ENCODE peak calls at places on chromosome 2, in eight cellular contexts. F is lower lobe of right lung; N is astrocyte; A is Right ventricle myocardium superior; T is T-helper 17 cell; D is iPS DF 19.7; H is stimulated activated CD8-positive, alpha-beta memory T cell treated with anti-CD3 and anti-CD28 coated beads, Interleukin-2, amount 100 ng/mL, for 48 hours; R is HT-29. C is an unnamed sample.

GRCh38 chr2:100988630-100989417 is 13.3 kb upstream of the RPL31 start:
- DNase-seq in R (no peak), D (no peak), N (peak), H (no peak), F (no peak), A (no peak), T (no peak), C (no peak)

GRCh38 chr2:196262606-196263005 is 91.2 kb upstream of the STK17B start:
- DNase-seq in R (no peak), T (no peak), N (no peak), F (no peak), D (no peak), A (no peak), H (no peak), C (no peak)

GRCh38 chr2:54310314-54310713 is 54.3 kb upstream of the TSPYL6 start:
- DNase-seq in A (no peak), D (no peak), T (no peak), H (no peak), F (no peak), R (no peak), N (peak), C (no peak)

GRCh38 chr2:180656455-180656847 is 324.0 kb upstream of the UBE2E3 start:
- DNase-seq in H (no peak), F (no peak), T (no peak), R (no peak), D (no peak), A (no peak), N (peak), C (no peak)

GRCh38 chr2:236177967-236178909 is 10.1 kb upstream of the GBX2 start:
- DNase-seq in R (peak), D (no peak), N (peak), F (no peak), T (peak), H (no peak), A (peak), C (peak)

GRCh38 chr2:70043252-70043875 is 43.9 kb upstream of the PCBP1 start:
- DNase-seq in N (no peak), H (no peak), F (peak), A (peak), R (no peak), D (no peak), T (no peak), C (no peak)

GRCh38 chr2:33158482-33159003 is 211.8 kb downstream of the LTBP1 start:
- DNase-seq in D (no peak), F (no peak), R (no peak), N (peak), T (no peak), A (no peak), H (no peak), C (no peak)

GRCh38 chr2:65554765-65555561 is 122.6 kb upstream of the SPRED2 start:
- DNase-seq in H (peak), A (no peak), R (no peak), T (no peak), F (no peak), N (no peak), D (no peak), C (no peak)

GRCh38 chr2:15521782-15522181 is 39.4 kb downstream of the NBAS start:
- DNase-seq in D (no peak), T (no peak), N (peak), R (no peak), F (no peak), A (no peak), H (no peak), C (no peak)

GRCh38 chr2:13696601-13697000 is 935.9 kb upstream of the LRATD1 start:
- DNase-seq in H (no peak), T (no peak), R (no peak), F (no peak), A (no peak), N (no peak), D (no peak), C (no peak)

GRCh38 chr2:191148766-191149165 is 2.0 kb downstream of the STAT4 start:
- DNase-seq in A (no peak), T (no peak), N (no peak), D (no peak), F (no peak), R (no peak), H (no peak), C (no peak)

GRCh38 chr2:189204322-189204941 is 24.9 kb upstream of the COL5A2 start:
- DNase-seq in R (no peak), N (peak), T (no peak), F (no peak), H (no peak), A (no peak), D (no peak), C (no peak)

GRCh38 chr2:236720974-236721600 is 151.5 kb downstream of the ACKR3 start:
- DNase-seq in H (no peak), A (no peak), D (no peak), T (no peak), R (no peak), F (no peak), N (no peak), C (no peak)

GRCh38 chr2:7792031-7792651 is 874.9 kb downstream of the RNF144A start:
- DNase-seq in R (peak), D (no peak), F (peak), H (no peak), N (no peak), T (no peak), A (no peak), C (no peak)

GRCh38 chr2:149679286-149679685 is 91.7 kb upstream of the MMADHC start:
- DNase-seq in A (no peak), D (no peak), H (no peak), N (peak), R (no peak), T (no peak), F (no peak), C (no peak)

GRCh38 chr2:240570531-240571313 is 2.4 kb downstream of the RNPEPL1 start:
- DNase-seq in N (no peak), T (peak), R (no peak), A (peak), D (no peak), H (no peak), F (peak), C (no peak)

GRCh38 chr2:84494070-84494469 is 22.2 kb upstream of the DNAH6 start:
- DNase-seq in D (no peak), R (no peak), N (peak), T (no peak), F (no peak), H (no peak), A (no peak), C (no peak)

GRCh38 chr2:146123714-146124113 is 1603.8 kb upstream of the ZEB2 start:
- DNase-seq in H (no peak), R (no peak), N (peak), D (no peak), A (no peak), T (no peak), F (no peak), C (no peak)

GRCh38 chr2:118122768-118123335 is 34.6 kb downstream of the INSIG2 start:
- DNase-seq in T (no peak), D (no peak), N (no peak), A (no peak), F (no peak), R (peak), H (no peak), C (no peak)

GRCh38 chr2:40213616-40214015 is 238.3 kb downstream of the SLC8A1 start:
- DNase-seq in F (no peak), D (no peak), R (no peak), N (peak), H (no peak), T (no peak), A (no peak), C (no peak)

GRCh38 chr2:25161055-25161781 is 7.2 kb downstream of the POMC start:
- DNase-seq in A (peak), F (peak), R (no peak), N (peak), D (no peak), H (peak), T (peak), C (no peak)

GRCh38 chr2:144317071-144317738 is 202.7 kb downstream of the ZEB2 start:
- DNase-seq in N (no peak), H (no peak), A (no peak), T (no peak), F (no peak), D (no peak), R (no peak), C (no peak)

GRCh38 chr2:55912926-55913325 is 10.7 kb downstream of the EFEMP1 start:
- DNase-seq in H (no peak), R (no peak), F (no peak), D (no peak), N (no peak), T (no peak), A (no peak), C (no peak)

GRCh38 chr2:108533832-108534576 is at the start of gene LIMS1:
- DNase-seq in N (peak), T (peak), R (peak), A (peak), H (peak), D (no peak), F (peak), C (peak)

GRCh38 chr2:2238726-2239269 is 92.3 kb downstream of the MYT1L start:
- DNase-seq in D (no peak), A (no peak), H (no peak), N (no peak), R (no peak), F (no peak), T (no peak), C (no peak)

GRCh38 chr2:83516503-83516902 is 942.6 kb downstream of the SUCLG1 start:
- DNase-seq in N (no peak), A (no peak), T (no peak), H (no peak), R (no peak), D (no peak), F (no peak), C (no peak)

GRCh38 chr2:42474765-42475454 is 18.9 kb downstream of the KCNG3 start:
- DNase-seq in N (no peak), F (no peak), D (no peak), R (no peak), A (no peak), T (no peak), H (no peak), C (no peak)

GRCh38 chr2:70083344-70084156 is 3.7 kb upstream of the PCBP1 start:
- DNase-seq in D (no peak), H (peak), T (no peak), N (peak), R (peak), A (no peak), F (no peak), C (no peak)

GRCh38 chr2:138846216-138846821 is 66.1 kb upstream of the NXPH2 start:
- DNase-seq in F (no peak), A (no peak), T (no peak), D (no peak), N (no peak), R (peak), H (no peak), C (no peak)

GRCh38 chr2:204967199-204967995 is 422.1 kb downstream of the PARD3B start:
- DNase-seq in R (no peak), T (peak), N (no peak), A (no peak), H (no peak), D (no peak), F (no peak), C (no peak)

GRCh38 chr2:219766658-219767057 is 139.2 kb downstream of the SLC4A3 start:
- DNase-seq in F (no peak), N (no peak), H (no peak), R (no peak), A (peak), D (no peak), T (no peak), C (no peak)

GRCh38 chr2:8548065-8548870 is 133.6 kb upstream of the ID2 start:
- DNase-seq in F (no peak), R (no peak), H (no peak), D (no peak), A (no peak), N (no peak), T (no peak), C (no peak)

GRCh38 chr2:96642564-96643350 is at the start of gene FER1L5:
- DNase-seq in A (no peak), N (peak), T (no peak), H (no peak), F (no peak), R (peak), D (peak), C (no peak)

GRCh38 chr2:179751184-179751809 is 110.1 kb downstream of the ZNF385B start:
- DNase-seq in F (no peak), A (no peak), D (no peak), T (no peak), N (peak), R (peak), H (no peak), C (no peak)

GRCh38 chr2:121689356-121689755 is 40.1 kb upstream of the CLASP1 start:
- DNase-seq in T (no peak), A (no peak), H (no peak), R (peak), N (peak), F (no peak), D (no peak), C (no peak)

GRCh38 chr2:219684721-219685689 is 57.6 kb downstream of the SLC4A3 start:
- DNase-seq in F (peak), H (peak), D (no peak), R (peak), N (peak), T (no peak), A (peak), C (peak)

GRCh38 chr2:179268277-179268935 is 3.8 kb upstream of the SESTD1 start:
- DNase-seq in F (no peak), T (no peak), D (no peak), N (peak), H (no peak), R (no peak), A (peak), C (no peak)

GRCh38 chr2:235216901-235217300 is 265.1 kb downstream of the SH3BP4 start:
- DNase-seq in F (no peak), H (no peak), A (no peak), R (no peak), D (no peak), N (peak), T (no peak), C (no peak)

C was measured in mesothelial cell of epicardium.